ENCODE peak calls at places on chromosomes 2 and 18, in nine cellular contexts. N is cardiac muscle cell; S is CD8-positive, alpha-beta T cell; J is lung; Y is fibroblast of lung; R is ascending aorta; E is pancreas; C is MM.1S; H is PC-3. K is an unnamed sample.

GRCh38 chr2:120605231-120605935 is 130.3 kb upstream of the GLI2 start:
- DNase-seq in N (no peak), S (no peak), J (peak; percentile 49), Y (peak; percentile 34), R (no peak), E (no peak), C (no peak), H (no peak), K (no peak)

GRCh38 chr2:50343157-50343821 is 688.6 kb downstream of the NRXN1 start:
- DNase-seq in N (no peak), S (no peak), J (no peak), Y (no peak), R (no peak), E (no peak), C (no peak), H (no peak), K (no peak)

GRCh38 chr2:117553448-117553847 is 261.0 kb upstream of the DDX18 start:
- DNase-seq in N (no peak), S (no peak), J (no peak), Y (no peak), R (no peak), E (no peak), C (no peak), H (no peak), K (no peak)

GRCh38 chr2:57881998-57882884 is 164.4 kb upstream of the VRK2 start:
- DNase-seq in N (no peak), S (no peak), J (no peak), Y (peak; percentile 58), R (no peak), E (no peak), C (no peak), H (peak; percentile 95), K (no peak)

GRCh38 chr18:27899893-27900292 is 277.0 kb downstream of the CDH2 start:
- DNase-seq in N (no peak), S (no peak), J (no peak), Y (no peak), R (no peak), E (no peak), C (no peak), H (peak; percentile 24), K (no peak)

GRCh38 chr2:144836635-144837350 is 316.9 kb upstream of the ZEB2 start:
- DNase-seq in N (peak; percentile 20), S (no peak), J (no peak), Y (peak; percentile 73), R (no peak), E (no peak), C (no peak), H (peak; percentile 47), K (no peak)

GRCh38 chr18:2538844-2539243 is 32.5 kb downstream of the METTL4 start:
- DNase-seq in N (peak; percentile 27), S (no peak), J (no peak), Y (peak; percentile 33), R (no peak), E (no peak), C (no peak), H (no peak), K (no peak)

GRCh38 chr2:130389363-130389762 is 33.5 kb downstream of the PTPN18 start:
- DNase-seq in N (no peak), S (no peak), J (no peak), Y (no peak), R (peak; percentile 64), E (no peak), C (no peak), H (no peak), K (no peak)

GRCh38 chr2:48558436-48558835 is 28.5 kb downstream of the STON1 start:
- DNase-seq in N (no peak), S (no peak), J (no peak), Y (no peak), R (peak; percentile 5), E (no peak), C (no peak), H (no peak), K (no peak)

GRCh38 chr2:40127890-40128548 is 323.9 kb downstream of the SLC8A1 start:
- DNase-seq in N (peak; percentile 27), S (no peak), J (no peak), Y (peak; percentile 89), R (no peak), E (no peak), C (no peak), H (peak; percentile 33), K (no peak)

GRCh38 chr2:42104621-42105020 is 56.8 kb downstream of the PKDCC start:
- DNase-seq in N (no peak), S (no peak), J (no peak), Y (no peak), R (peak; percentile 21), E (no peak), C (no peak), H (no peak), K (no peak)

GRCh38 chr2:128404709-128405466 is 86.2 kb upstream of the HS6ST1 start:
- DNase-seq in N (no peak), S (no peak), J (no peak), Y (no peak), R (peak; percentile 39), E (no peak), C (no peak), H (no peak), K (no peak)

DNA sequence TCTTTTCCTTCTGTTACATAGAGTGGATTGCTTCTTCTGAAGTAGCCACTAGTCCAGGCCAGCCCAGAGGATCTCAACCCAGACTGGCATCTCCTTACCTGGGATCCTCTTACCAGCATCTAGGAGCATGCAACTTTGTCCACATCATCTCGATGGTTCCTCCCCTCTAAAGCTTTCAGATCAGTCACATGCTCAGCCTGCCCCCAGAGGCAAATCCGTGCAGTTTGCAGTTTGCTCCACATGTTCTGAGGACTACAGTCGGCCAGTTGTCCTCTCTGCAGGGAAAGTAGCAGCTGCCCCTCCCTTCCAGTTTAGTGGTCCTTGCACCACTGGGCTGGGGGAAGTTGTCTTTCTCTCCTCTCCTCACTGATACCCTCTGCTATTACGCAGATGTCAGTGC is 259.8 kb upstream of the APCDD1 start:
- DNase-seq in N (peak; percentile 21), S (no peak), J (no peak), Y (no peak), R (no peak), E (no peak), C (no peak), H (no peak), K (no peak)
- H3K4me1 ChIP-seq in N (no peaks in the 10 kb centered on the region), S (no peaks in the 10 kb centered on the region), J (no peaks in the 10 kb centered on the region), Y (no peaks in the 10 kb centered on the region), R (no peaks in the 10 kb centered on the region), E (no peaks in the 10 kb centered on the region), C (no peaks in the 10 kb centered on the region), H (no peaks in the 10 kb centered on the region), K (peaks cover 3% of the 10 kb centered on the region)

GRCh38 chr2:73850009-73850408 is 21.2 kb downstream of the STAMBP start:
- DNase-seq in N (no peak), S (no peak), J (no peak), Y (no peak), R (no peak), E (no peak), C (no peak), H (no peak), K (no peak)

GRCh38 chr2:73851274-73851673 is 22.5 kb downstream of the STAMBP start:
- DNase-seq in N (peak; percentile 13), S (no peak), J (no peak), Y (no peak), R (no peak), E (no peak), C (no peak), H (peak; percentile 42), K (no peak)

GRCh38 chr2:73855526-73855925 is 26.8 kb downstream of the STAMBP start:
- DNase-seq in N (no peak), S (no peak), J (no peak), Y (peak; percentile 60), R (no peak), E (no peak), C (no peak), H (no peak), K (no peak)

GRCh38 chr2:73856214-73856613 is 27.5 kb downstream of the STAMBP start:
- DNase-seq in N (peak; percentile 44), S (no peak), J (no peak), Y (peak; percentile 99), R (no peak), E (no peak), C (no peak), H (no peak), K (no peak)

GRCh38 chr2:73852020-73852419 is 23.3 kb downstream of the STAMBP start:
- DNase-seq in N (peak; percentile 70), S (no peak), J (no peak), Y (peak; percentile 87), R (no peak), E (no peak), C (no peak), H (peak; percentile 86), K (no peak)
- TF ChIP-seq CTCF in N (no peak), S (no peak), J (no peak), Y (no peak), R (no peak), E (no peak), C (no peak), H (no peak), K (no peak)

GRCh38 chr18:50812834-50813233 is 7.0 kb downstream of the MRO start:
- DNase-seq in N (no peak), S (no peak), J (no peak), Y (no peak), R (no peak), E (no peak), C (no peak), H (no peak), K (no peak)

GRCh38 chr18:50813353-50813752 is 6.5 kb downstream of the MRO start:
- DNase-seq in N (no peak), S (no peak), J (no peak), Y (no peak), R (no peak), E (no peak), C (no peak), H (no peak), K (no peak)

GRCh38 chr18:50816767-50817166 is 3.0 kb downstream of the MRO start:
- DNase-seq in N (no peak), S (no peak), J (no peak), Y (peak; percentile 51), R (no peak), E (no peak), C (no peak), H (no peak), K (no peak)

GRCh38 chr18:50817898-50818250 is 1.9 kb downstream of the MRO start:
- DNase-seq in N (peak; percentile 87), S (no peak), J (no peak), Y (peak; percentile 42), R (no peak), E (no peak), C (no peak), H (no peak), K (no peak)

GRCh38 chr18:50814387-50814786 is 5.4 kb downstream of the MRO start:
- DNase-seq in N (no peak), S (no peak), J (no peak), Y (no peak), R (no peak), E (no peak), C (no peak), H (no peak), K (no peak)
- H3K27ac ChIP-seq in N (no peak overlapping the region), S (no peak overlapping the region), J (no peak overlapping the region), Y (no peak overlapping the region), R (no peak overlapping the region), E (no peak overlapping the region), C (no peak overlapping the region), H (no peak overlapping the region), K (no peak overlapping the region)

DNA sequence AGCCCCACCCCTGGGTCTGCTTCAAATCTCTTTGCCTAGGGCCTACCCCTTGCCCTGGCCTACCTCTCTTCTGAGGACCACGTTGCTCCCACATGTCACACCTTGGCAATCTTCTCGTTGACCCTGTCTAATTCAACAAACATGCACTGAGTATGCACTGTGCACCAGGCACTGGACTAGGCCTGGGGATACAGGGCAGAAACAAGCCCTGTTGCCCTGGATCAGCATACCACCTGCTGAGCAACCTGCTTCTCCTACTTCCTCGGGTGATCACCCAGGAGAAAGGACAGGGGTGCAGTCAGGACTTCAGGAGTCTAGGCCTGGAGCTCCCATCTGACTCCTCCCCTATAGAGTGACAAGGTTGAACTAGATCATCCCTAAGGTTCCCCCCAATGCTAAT is 9.7 kb downstream of the WNT10A start:
- DNase-seq in N (no peak), S (no peak), J (no peak), Y (no peak), R (no peak), E (no peak), C (no peak), H (no peak), K (no peak)
- H3K4me1 ChIP-seq in N (no peaks in the 10 kb centered on the region), S (peaks cover 36% of the 10 kb centered on the region), J (no peaks in the 10 kb centered on the region), Y (no peaks in the 10 kb centered on the region), R (peaks cover 2% of the 10 kb centered on the region), E (no peaks in the 10 kb centered on the region), C (peaks cover 73% of the 10 kb centered on the region), H (peaks cover 30% of the 10 kb centered on the region), K (peaks cover 1% of the 10 kb centered on the region)